ENCODE peak calls at places on chromosomes 11 and 22, in four cellular contexts. F is tibial artery, K is AG10803, B is psoas muscle. J is an unnamed sample.

GRCh38 chr11:38005597-38005996 is 1407.6 kb upstream of the RAG2 start:
- DNase-seq in F (no peak), B (no peak), K (no peak), J (peak)

GRCh38 chr22:30694638-30695350 is at the start of gene OSBP2:
- DNase-seq in B (peak), K (no peak), F (peak), J (no peak)

GRCh38 chr11:70612459-70613141 is 214.3 kb downstream of the CTTN start:
- DNase-seq in K (no peak), F (no peak), B (no peak), J (no peak)

GRCh38 chr11:91248199-91248807 is 976.3 kb upstream of the FAT3 start:
- DNase-seq in K (no peak), F (no peak), B (no peak), J (peak)

GRCh38 chr11:19980388-19980787 is 179.9 kb downstream of the DBX1 start:
- DNase-seq in K (no peak), F (no peak), B (no peak), J (no peak)

GRCh38 chr11:121446752-121447156 is 5.4 kb upstream of the SORL1 start:
- DNase-seq in F (no peak), K (peak), B (no peak), J (peak)

GRCh38 chr11:102341844-102342318 is 5.1 kb upstream of the BIRC2 start:
- DNase-seq in B (peak), F (peak), K (peak), J (peak)

GRCh38 chr11:25900814-25901213 is 431.1 kb upstream of the ANO3 start:
- DNase-seq in F (no peak), B (no peak), K (no peak), J (no peak)

GRCh38 chr11:30789270-30789669 is 203.1 kb upstream of the MPPED2 start:
- DNase-seq in F (no peak), B (no peak), K (peak), J (peak)

GRCh38 chr11:81989093-81989492 is 744.6 kb downstream of the FAM181B start:
- DNase-seq in F (no peak), B (no peak), K (peak), J (no peak)

GRCh38 chr11:129817282-129818051 is 1.8 kb downstream of the TMEM45B start:
- DNase-seq in F (no peak), B (no peak), K (no peak), J (no peak)

GRCh38 chr11:48150213-48150612 is 66.4 kb upstream of the OR4B1 start:
- DNase-seq in F (no peak), K (no peak), B (no peak), J (peak)

GRCh38 chr11:119641991-119642745 is 86.8 kb downstream of the NECTIN1 start:
- DNase-seq in F (no peak), K (no peak), B (no peak), J (peak)

GRCh38 chr11:117319214-117319840 is 3.3 kb upstream of the BACE1 start:
- DNase-seq in K (peak), F (no peak), B (no peak), J (peak)

GRCh38 chr11:19728436-19728835 is 15.8 kb downstream of the NAV2 start:
- DNase-seq in F (peak), K (peak), B (no peak), J (peak)

GRCh38 chr11:45048313-45048841 is 97.7 kb upstream of the TP53I11 start:
- DNase-seq in B (no peak), F (no peak), K (no peak), J (peak)

GRCh38 chr11:45048870-45049825 is 97.3 kb upstream of the PRDM11 start:
- DNase-seq in K (no peak), F (no peak), B (no peak), J (peak)

GRCh38 chr11:45042560-45042959 is 91.9 kb upstream of the TP53I11 start:
- DNase-seq in B (no peak), K (peak), F (peak), J (peak)

GRCh38 chr11:45043755-45044475 is 93.2 kb upstream of the TP53I11 start:
- DNase-seq in K (no peak), F (no peak), B (no peak), J (no peak)

DNA sequence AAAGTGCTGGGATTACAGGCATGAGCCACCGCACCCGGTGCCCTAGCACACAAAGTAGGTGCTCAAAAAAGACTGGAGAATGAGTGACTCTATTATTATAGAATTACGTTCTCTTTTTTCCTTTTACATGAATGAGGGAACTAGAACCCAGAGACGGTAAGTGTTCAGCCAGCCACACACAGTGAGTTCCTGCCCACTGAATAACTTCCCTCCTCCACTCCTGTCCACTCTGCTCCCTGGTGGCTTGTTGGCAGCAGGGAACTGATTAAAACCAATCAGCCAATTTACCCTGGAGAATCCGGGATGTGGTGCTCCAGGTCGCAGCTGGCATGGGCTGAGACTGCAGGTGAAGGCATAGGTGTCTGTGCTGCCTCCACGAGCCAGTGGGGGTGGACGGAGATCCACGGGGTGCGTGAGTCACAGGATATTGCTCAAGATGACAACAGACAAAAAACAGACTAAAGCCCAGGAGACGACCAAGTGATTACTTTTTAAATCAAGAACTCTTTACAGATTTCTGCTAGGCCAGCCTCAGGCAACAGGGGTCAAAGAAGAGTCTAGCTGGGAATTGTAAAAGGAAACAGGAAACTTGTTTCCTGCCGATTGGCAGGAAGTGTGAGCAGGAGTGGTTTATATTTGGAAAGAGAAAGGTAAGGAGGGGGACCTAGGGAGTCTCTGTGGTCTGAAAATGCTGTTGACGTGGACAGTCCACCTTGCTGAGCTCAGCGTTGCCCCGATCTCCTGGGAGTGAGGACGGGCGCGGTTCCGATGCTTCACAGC is 95.2 kb upstream of the TP53I11 start:
- DNase-seq in F (peak), K (peak), B (peak), J (peak)
- H3K4me3 ChIP-seq in F (no peak), K (no peak), B (no peak), J (no peak)

GRCh38 chr22:27032121-27032761 is 374.9 kb downstream of the MIAT start:
- DNase-seq in F (peak), K (no peak), B (peak), J (no peak)
- TF ChIP-seq CTCF in F (peak), K (peak), B (no peak), J (peak)

GRCh38 chr22:20978419-20978818 is 3.7 kb upstream of the LZTR1 start:
- DNase-seq in K (no peak), F (no peak), B (no peak), J (no peak)

GRCh38 chr22:20979243-20979809 is 2.8 kb upstream of the LZTR1 start:
- DNase-seq in K (peak), F (no peak), B (peak), J (peak)

GRCh38 chr22:20980938-20981722 is 967 bp upstream of the LZTR1 start:
- DNase-seq in F (no peak), K (no peak), B (no peak), J (no peak)

GRCh38 chr22:20980523-20980922 is 1.6 kb upstream of the LZTR1 start:
- DNase-seq in F (no peak), B (no peak), K (no peak), J (no peak)

DNA sequence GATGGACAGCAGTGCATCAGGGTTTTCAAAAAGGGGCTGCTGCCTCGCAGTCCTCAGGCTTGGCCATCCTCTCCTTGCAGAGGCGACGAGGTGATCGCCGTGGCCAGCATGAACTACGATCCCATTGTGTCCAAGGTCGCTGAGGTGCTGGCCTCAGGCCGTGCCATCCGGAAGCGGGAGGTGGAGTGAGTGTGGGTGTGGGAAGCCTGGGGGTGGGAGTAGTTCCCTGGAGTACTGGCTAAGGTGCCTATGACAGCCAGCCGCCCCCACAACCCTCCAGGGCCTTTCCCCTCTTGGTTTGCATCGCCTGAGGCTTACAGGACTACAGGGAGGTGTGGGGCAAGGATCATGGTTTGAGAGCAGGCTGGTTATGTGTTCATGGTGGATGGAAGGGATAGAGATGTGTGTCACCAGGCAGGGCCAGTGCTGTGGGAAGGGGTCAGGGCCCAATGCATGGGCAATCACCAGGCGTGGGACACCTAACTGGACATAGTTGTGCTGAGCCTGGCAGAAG is 2.1 kb upstream of the LZTR1 start:
- DNase-seq in B (no peak), F (no peak), K (no peak), J (no peak)
- H3K4me3 ChIP-seq in B (peak), F (peak), K (peak), J (no peak)

GRCh38 chr11:45341379-45341778 is 55.2 kb upstream of the SYT13 start:
- DNase-seq in K (no peak), F (no peak), B (no peak), J (no peak)
- TF ChIP-seq CTCF in K (no peak), F (no peak), B (no peak), J (no peak)

GRCh38 chr22:45906946-45907345 is 70.0 kb downstream of the WNT7B start:
- DNase-seq in F (no peak), B (no peak), K (no peak), J (no peak)

GRCh38 chr22:45903355-45904149 is 73.4 kb downstream of the WNT7B start:
- DNase-seq in B (no peak), F (no peak), K (peak), J (peak)

GRCh38 chr22:45905326-45905923 is 71.5 kb downstream of the WNT7B start:
- DNase-seq in B (no peak), K (no peak), F (no peak), J (no peak)

GRCh38 chr22:45905924-45906865 is 70.8 kb downstream of the WNT7B start:
- DNase-seq in K (peak), B (no peak), F (peak), J (peak)

DNA sequence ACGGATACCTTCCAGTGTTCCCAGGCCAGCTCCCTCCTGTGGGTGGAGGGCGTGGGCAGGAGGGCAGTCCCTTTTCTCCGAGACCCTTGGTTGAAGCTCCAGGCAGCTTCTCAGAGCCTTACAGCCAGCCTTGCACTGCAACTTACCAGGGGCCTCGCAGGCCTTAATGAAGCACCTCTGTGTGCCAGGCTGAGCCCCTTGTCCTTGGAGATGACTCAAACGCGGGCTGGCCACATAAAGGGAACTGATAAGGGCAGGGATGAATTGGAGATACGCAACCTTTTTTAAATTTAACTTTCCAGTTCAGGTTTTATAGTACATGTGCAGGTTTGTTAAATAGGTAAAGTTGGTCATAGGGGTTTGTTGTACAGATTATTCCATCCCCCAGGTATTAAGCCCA is 72.7 kb downstream of the WNT7B start:
- DNase-seq in B (no peak), F (no peak), K (no peak), J (no peak)
- H3K4me3 ChIP-seq in B (no peak), F (no peak), K (no peak), J (no peak)

GRCh38 chr22:26681395-26681821 is 24.0 kb downstream of the MIAT start:
- DNase-seq in K (peak), B (no peak), F (peak), J (peak)
- TF ChIP-seq CTCF in K (peak), B (no peak), F (no peak), J (no peak)

GRCh38 chr11:79304599-79305212 is 136.1 kb downstream of the TENM4 start:
- DNase-seq in F (no peak), K (peak), B (no peak), J (no peak)
- H3K4me3 ChIP-seq in F (no peak), K (no peak), B (no peak), J (no peak)

J was measured in cardiac fibroblast.